ENCODE peak calls at places on chromosomes 11 and 22, in seven cellular contexts. One of them, this sample, is unnamed.
A peak's percentile ranks its signal among the peaks of the same experiment; 100 is the strongest.

GRCh38 chr11:34366522-34366921 is 8.7 kb upstream of the ABTB2 start:
- DNase-seq in adrenal gland: no peak
- DNase-seq in transverse colon: peak; percentile 35
- DNase-seq in right cardiac atrium: peak; percentile 26
- DNase-seq in endodermal cell: peak; percentile 51
- DNase-seq in stomach: peak; percentile 50
- DNase-seq in PC-3: peak; percentile 70
- DNase-seq in this sample: peak; percentile 20

GRCh38 chr22:39429916-39430575 is 26.8 kb upstream of the MGAT3 start:
- DNase-seq in adrenal gland: peak; percentile 61
- DNase-seq in transverse colon: no peak
- DNase-seq in right cardiac atrium: peak; percentile 42
- DNase-seq in endodermal cell: no peak
- DNase-seq in stomach: no peak
- DNase-seq in PC-3: no peak
- DNase-seq in this sample: no peak

GRCh38 chr11:9017773-9018172 is 14.0 kb upstream of the NRIP3 start:
- DNase-seq in adrenal gland: peak; percentile 65
- DNase-seq in transverse colon: peak; percentile 39
- DNase-seq in right cardiac atrium: peak; percentile 92
- DNase-seq in endodermal cell: no peak
- DNase-seq in stomach: no peak
- DNase-seq in PC-3: no peak
- DNase-seq in this sample: no peak

GRCh38 chr11:129435499-129436245 is 60.0 kb downstream of the BARX2 start:
- DNase-seq in adrenal gland: no peak
- DNase-seq in transverse colon: no peak
- DNase-seq in right cardiac atrium: no peak
- DNase-seq in endodermal cell: no peak
- DNase-seq in stomach: no peak
- DNase-seq in PC-3: no peak
- DNase-seq in this sample: no peak

GRCh38 chr22:43743131-43743530 is 69.0 kb downstream of the EFCAB6 start:
- DNase-seq in adrenal gland: no peak
- DNase-seq in transverse colon: no peak
- DNase-seq in right cardiac atrium: no peak
- DNase-seq in endodermal cell: peak; percentile 86
- DNase-seq in stomach: no peak
- DNase-seq in PC-3: peak; percentile 14
- DNase-seq in this sample: no peak

GRCh38 chr11:72244317-72245231 is 598 bp upstream of the PHOX2A start:
- DNase-seq in adrenal gland: peak; percentile 84
- DNase-seq in transverse colon: no peak
- DNase-seq in right cardiac atrium: no peak
- DNase-seq in endodermal cell: peak; percentile 86
- DNase-seq in stomach: no peak
- DNase-seq in PC-3: no peak
- DNase-seq in this sample: no peak

GRCh38 chr22:27123880-27124279 is 466.5 kb downstream of the MIAT start:
- DNase-seq in adrenal gland: no peak
- DNase-seq in transverse colon: no peak
- DNase-seq in right cardiac atrium: no peak
- DNase-seq in endodermal cell: no peak
- DNase-seq in stomach: no peak
- DNase-seq in PC-3: no peak
- DNase-seq in this sample: no peak

GRCh38 chr22:26646158-26646557 is 11.2 kb upstream of the MIAT start:
- DNase-seq in adrenal gland: no peak
- DNase-seq in transverse colon: no peak
- DNase-seq in right cardiac atrium: no peak
- DNase-seq in endodermal cell: no peak
- DNase-seq in stomach: no peak
- DNase-seq in PC-3: no peak
- DNase-seq in this sample: no peak

GRCh38 chr22:49670610-49671330 is 156.9 kb downstream of the BRD1 start:
- DNase-seq in adrenal gland: no peak
- DNase-seq in transverse colon: peak; percentile 25
- DNase-seq in right cardiac atrium: no peak
- DNase-seq in endodermal cell: peak; percentile 79
- DNase-seq in stomach: peak; percentile 23
- DNase-seq in PC-3: no peak
- DNase-seq in this sample: peak; percentile 61

GRCh38 chr11:102608699-102609098 is 16.4 kb downstream of the MMP20 start:
- DNase-seq in adrenal gland: no peak
- DNase-seq in transverse colon: no peak
- DNase-seq in right cardiac atrium: no peak
- DNase-seq in endodermal cell: no peak
- DNase-seq in stomach: no peak
- DNase-seq in PC-3: peak; percentile 69
- DNase-seq in this sample: no peak

GRCh38 chr11:72229336-72229924 is 4.9 kb downstream of the INPPL1 start:
- DNase-seq in adrenal gland: peak; percentile 51
- DNase-seq in transverse colon: no peak
- DNase-seq in right cardiac atrium: no peak
- DNase-seq in endodermal cell: peak; percentile 23
- DNase-seq in stomach: peak; percentile 17
- DNase-seq in PC-3: no peak
- DNase-seq in this sample: no peak

GRCh38 chr22:37486224-37486845 is at the start of gene MFNG:
- DNase-seq in adrenal gland: peak; percentile 83
- DNase-seq in transverse colon: peak; percentile 84
- DNase-seq in right cardiac atrium: peak; percentile 88
- DNase-seq in endodermal cell: peak; percentile 90
- DNase-seq in stomach: peak; percentile 78
- DNase-seq in PC-3: peak; percentile 55
- DNase-seq in this sample: peak; percentile 84

GRCh38 chr22:43142881-43143562 is at the start of gene MCAT:
- DNase-seq in adrenal gland: peak; percentile 91
- DNase-seq in transverse colon: peak; percentile 90
- DNase-seq in right cardiac atrium: peak; percentile 94
- DNase-seq in endodermal cell: peak; percentile 91
- DNase-seq in stomach: peak; percentile 90
- DNase-seq in PC-3: peak; percentile 78
- DNase-seq in this sample: peak; percentile 92

GRCh38 chr11:126992804-126993111 is 7.8 kb downstream of the KIRREL3 start:
- DNase-seq in adrenal gland: no peak
- DNase-seq in transverse colon: no peak
- DNase-seq in right cardiac atrium: no peak
- DNase-seq in endodermal cell: no peak
- DNase-seq in stomach: no peak
- DNase-seq in PC-3: peak; percentile 17
- DNase-seq in this sample: no peak

GRCh38 chr11:73240190-73240781 is 22.2 kb downstream of the P2RY2 start:
- DNase-seq in adrenal gland: peak; percentile 79
- DNase-seq in transverse colon: no peak
- DNase-seq in right cardiac atrium: peak; percentile 87
- DNase-seq in endodermal cell: peak; percentile 71
- DNase-seq in stomach: no peak
- DNase-seq in PC-3: no peak
- DNase-seq in this sample: no peak

GRCh38 chr11:2800655-2801531 is 84.7 kb downstream of the CDKN1C start:
- DNase-seq in adrenal gland: peak; percentile 48
- DNase-seq in transverse colon: peak; percentile 3
- DNase-seq in right cardiac atrium: peak; percentile 23
- DNase-seq in endodermal cell: peak; percentile 30
- DNase-seq in stomach: peak; percentile 21
- DNase-seq in PC-3: no peak
- DNase-seq in this sample: no peak

GRCh38 chr22:31947296-31947695 is 3.0 kb downstream of the YWHAH start:
- DNase-seq in adrenal gland: no peak
- DNase-seq in transverse colon: peak; percentile 38
- DNase-seq in right cardiac atrium: no peak
- DNase-seq in endodermal cell: no peak
- DNase-seq in stomach: no peak
- DNase-seq in PC-3: no peak
- DNase-seq in this sample: no peak

GRCh38 chr11:110886241-110886640 is 174.0 kb upstream of the ARHGAP20 start:
- DNase-seq in adrenal gland: no peak
- DNase-seq in transverse colon: no peak
- DNase-seq in right cardiac atrium: no peak
- DNase-seq in endodermal cell: no peak
- DNase-seq in stomach: no peak
- DNase-seq in PC-3: no peak
- DNase-seq in this sample: no peak

GRCh38 chr11:110479445-110480101 is 49.8 kb downstream of the FDX1 start:
- DNase-seq in adrenal gland: no peak
- DNase-seq in transverse colon: no peak
- DNase-seq in right cardiac atrium: no peak
- DNase-seq in endodermal cell: no peak
- DNase-seq in stomach: no peak
- DNase-seq in PC-3: no peak
- DNase-seq in this sample: no peak

GRCh38 chr11:12388939-12389670 is 11.7 kb downstream of the PARVA start:
- DNase-seq in adrenal gland: no peak
- DNase-seq in transverse colon: no peak
- DNase-seq in right cardiac atrium: no peak
- DNase-seq in endodermal cell: no peak
- DNase-seq in stomach: no peak
- DNase-seq in PC-3: no peak
- DNase-seq in this sample: no peak

GRCh38 chr11:126363706-126364245 is 8.3 kb downstream of the ST3GAL4 start:
- DNase-seq in adrenal gland: no peak
- DNase-seq in transverse colon: no peak
- DNase-seq in right cardiac atrium: peak; percentile 69
- DNase-seq in endodermal cell: peak; percentile 37
- DNase-seq in stomach: no peak
- DNase-seq in PC-3: no peak
- DNase-seq in this sample: no peak

GRCh38 chr11:94784884-94785283 is 16.7 kb downstream of the AMOTL1 start:
- DNase-seq in adrenal gland: no peak
- DNase-seq in transverse colon: no peak
- DNase-seq in right cardiac atrium: no peak
- DNase-seq in endodermal cell: no peak
- DNase-seq in stomach: no peak
- DNase-seq in PC-3: no peak
- DNase-seq in this sample: no peak

GRCh38 chr11:94776351-94777321 is 8.5 kb downstream of the AMOTL1 start:
- DNase-seq in adrenal gland: no peak
- DNase-seq in transverse colon: no peak
- DNase-seq in right cardiac atrium: peak; percentile 68
- DNase-seq in endodermal cell: peak; percentile 85
- DNase-seq in stomach: peak; percentile 29
- DNase-seq in PC-3: peak; percentile 69
- DNase-seq in this sample: peak; percentile 35

GRCh38 chr11:94781822-94782221 is 13.7 kb downstream of the AMOTL1 start:
- DNase-seq in adrenal gland: no peak
- DNase-seq in transverse colon: no peak
- DNase-seq in right cardiac atrium: no peak
- DNase-seq in endodermal cell: no peak
- DNase-seq in stomach: no peak
- DNase-seq in PC-3: no peak
- DNase-seq in this sample: no peak

GRCh38 chr11:94782446-94782845 is 14.3 kb downstream of the AMOTL1 start:
- DNase-seq in adrenal gland: no peak
- DNase-seq in transverse colon: no peak
- DNase-seq in right cardiac atrium: no peak
- DNase-seq in endodermal cell: no peak
- DNase-seq in stomach: no peak
- DNase-seq in PC-3: no peak
- DNase-seq in this sample: no peak

GRCh38 chr11:94780432-94780831 is 12.3 kb downstream of the AMOTL1 start:
- DNase-seq in adrenal gland: no peak
- DNase-seq in transverse colon: no peak
- DNase-seq in right cardiac atrium: no peak
- DNase-seq in endodermal cell: no peak
- DNase-seq in stomach: no peak
- DNase-seq in PC-3: no peak
- DNase-seq in this sample: no peak
- H3K27ac ChIP-seq in adrenal gland: no peak overlapping the region
- H3K27ac ChIP-seq in transverse colon: peak overlapping the region; percentile 55
- H3K27ac ChIP-seq in right cardiac atrium: no peak overlapping the region
- H3K27ac ChIP-seq in endodermal cell: no peak overlapping the region
- H3K27ac ChIP-seq in stomach: peak overlapping the region; percentile 41
- H3K27ac ChIP-seq in PC-3: no peak overlapping the region
- H3K27ac ChIP-seq in this sample: no peak overlapping the region

GRCh38 chr22:41410311-41410751 is 28.6 kb downstream of the TEF start:
- DNase-seq in adrenal gland: peak; percentile 80
- DNase-seq in transverse colon: no peak
- DNase-seq in right cardiac atrium: peak; percentile 81
- DNase-seq in endodermal cell: no peak
- DNase-seq in stomach: peak; percentile 50
- DNase-seq in PC-3: no peak
- DNase-seq in this sample: peak; percentile 77

GRCh38 chr22:41415554-41415953 is 31.0 kb downstream of the TOB2 start:
- DNase-seq in adrenal gland: no peak
- DNase-seq in transverse colon: no peak
- DNase-seq in right cardiac atrium: no peak
- DNase-seq in endodermal cell: no peak
- DNase-seq in stomach: no peak
- DNase-seq in PC-3: no peak
- DNase-seq in this sample: no peak

GRCh38 chr22:41407433-41407832 is 25.7 kb downstream of the TEF start:
- DNase-seq in adrenal gland: no peak
- DNase-seq in transverse colon: no peak
- DNase-seq in right cardiac atrium: no peak
- DNase-seq in endodermal cell: no peak
- DNase-seq in stomach: no peak
- DNase-seq in PC-3: no peak
- DNase-seq in this sample: no peak

GRCh38 chr22:41408665-41409064 is 26.9 kb downstream of the TEF start:
- DNase-seq in adrenal gland: no peak
- DNase-seq in transverse colon: no peak
- DNase-seq in right cardiac atrium: peak; percentile 30
- DNase-seq in endodermal cell: no peak
- DNase-seq in stomach: peak; percentile 35
- DNase-seq in PC-3: no peak
- DNase-seq in this sample: no peak

GRCh38 chr22:41411021-41411851 is 29.5 kb downstream of the TEF start:
- DNase-seq in adrenal gland: peak; percentile 83
- DNase-seq in transverse colon: no peak
- DNase-seq in right cardiac atrium: peak; percentile 67
- DNase-seq in endodermal cell: no peak
- DNase-seq in stomach: no peak
- DNase-seq in PC-3: no peak
- DNase-seq in this sample: no peak
- H3K27ac ChIP-seq in adrenal gland: no peak overlapping the region
- H3K27ac ChIP-seq in transverse colon: peak overlapping the region; percentile 99
- H3K27ac ChIP-seq in right cardiac atrium: peak overlapping the region; percentile 95
- H3K27ac ChIP-seq in endodermal cell: no peak overlapping the region
- H3K27ac ChIP-seq in stomach: peak overlapping the region; percentile 100
- H3K27ac ChIP-seq in PC-3: no peak overlapping the region
- H3K27ac ChIP-seq in this sample: peak overlapping the region; percentile 37

DNA sequence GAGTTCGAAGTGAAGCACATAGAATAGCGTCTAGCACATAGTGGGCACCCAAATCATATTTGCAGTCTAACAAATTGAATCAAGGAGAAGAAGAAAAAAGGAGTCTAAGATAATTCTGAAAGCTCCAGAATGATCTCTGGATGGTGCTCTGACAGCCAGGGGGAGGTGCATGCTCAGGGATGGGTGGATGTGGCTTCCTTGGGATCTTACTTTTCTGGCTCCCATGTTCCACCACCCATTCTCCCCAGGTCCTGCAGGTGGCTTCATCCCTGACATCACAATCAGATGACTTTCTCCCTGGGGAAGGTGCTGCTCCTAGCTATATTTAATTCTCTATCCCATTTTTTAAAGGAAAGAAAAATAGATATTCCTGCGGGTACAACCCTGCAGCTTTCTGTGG is 381.9 kb downstream of the CADM1 start:
- DNase-seq in adrenal gland: no peak
- DNase-seq in transverse colon: no peak
- DNase-seq in right cardiac atrium: no peak
- DNase-seq in endodermal cell: no peak
- DNase-seq in stomach: no peak
- DNase-seq in PC-3: no peak
- DNase-seq in this sample: no peak
- H3K27ac ChIP-seq in adrenal gland: no peak overlapping the region
- H3K27ac ChIP-seq in transverse colon: no peak overlapping the region
- H3K27ac ChIP-seq in right cardiac atrium: no peak overlapping the region
- H3K27ac ChIP-seq in endodermal cell: no peak overlapping the region
- H3K27ac ChIP-seq in stomach: no peak overlapping the region
- H3K27ac ChIP-seq in PC-3: no peak overlapping the region
- H3K27ac ChIP-seq in this sample: no peak overlapping the region

GRCh38 chr11:59556115-59556882 is 45.0 kb downstream of the OR4D9 start:
- DNase-seq in adrenal gland: peak; percentile 85
- DNase-seq in transverse colon: no peak
- DNase-seq in right cardiac atrium: peak; percentile 74
- DNase-seq in endodermal cell: peak; percentile 91
- DNase-seq in stomach: no peak
- DNase-seq in PC-3: peak; percentile 92
- DNase-seq in this sample: peak; percentile 55
- H3K27ac ChIP-seq in adrenal gland: peak overlapping the region; percentile 22
- H3K27ac ChIP-seq in transverse colon: no peak overlapping the region
- H3K27ac ChIP-seq in right cardiac atrium: peak overlapping the region; percentile 17
- H3K27ac ChIP-seq in endodermal cell: no peak overlapping the region
- H3K27ac ChIP-seq in stomach: peak overlapping the region; percentile 52
- H3K27ac ChIP-seq in PC-3: peak overlapping the region; percentile 14
- H3K27ac ChIP-seq in this sample: no peak overlapping the region

This sample was measured in pancreas.